ENCODE peak calls at places on chromosomes 16 and 17, in four cellular contexts. G is HepG2, Y is GM12891, W is GM12878. E is an unnamed sample.

GRCh38 chr16:76278976-76279375 is 1.8 kb downstream of the CNTNAP4 start:
- DNase-seq in G (peak), Y (no peak), W (no peak), E (no peak)

GRCh38 chr16:3879258-3879886 is 1.1 kb downstream of the CREBBP start:
- DNase-seq in G (no peak), Y (no peak), W (no peak), E (no peak)

GRCh38 chr16:3642397-3643094 is 11.9 kb upstream of the DNASE1 start:
- DNase-seq in G (no peak), Y (no peak), W (no peak), E (no peak)

GRCh38 chr17:74386397-74386796 is 19.1 kb downstream of the GPR142 start:
- DNase-seq in G (no peak), Y (no peak), W (no peak), E (no peak)

GRCh38 chr17:57580055-57580739 is 164.9 kb downstream of the CCDC182 start:
- DNase-seq in G (peak), Y (no peak), W (no peak), E (no peak)

GRCh38 chr16:83931556-83931955 is 21.5 kb upstream of the OSGIN1 start:
- DNase-seq in G (no peak), Y (no peak), W (no peak), E (no peak)

GRCh38 chr16:54503011-54503410 is 216.4 kb upstream of the IRX3 start:
- DNase-seq in G (no peak), Y (no peak), W (no peak), E (no peak)

GRCh38 chr17:56679148-56679766 is 85.8 kb downstream of the NOG start:
- DNase-seq in G (peak), Y (no peak), W (no peak), E (no peak)

GRCh38 chr17:37752482-37752881 is 7.6 kb upstream of the HNF1B start:
- DNase-seq in G (no peak), Y (no peak), W (no peak), E (no peak)

GRCh38 chr16:9139965-9140364 is 48.5 kb downstream of the HAPSTR1 start:
- DNase-seq in G (peak), Y (no peak), W (no peak), E (no peak)

GRCh38 chr17:12229315-12229714 is 208.6 kb downstream of the MAP2K4 start:
- DNase-seq in G (no peak), Y (no peak), W (no peak), E (no peak)

GRCh38 chr17:65220732-65221131 is 83.6 kb downstream of the RGS9 start:
- DNase-seq in G (no peak), Y (no peak), W (no peak), E (no peak)

GRCh38 chr16:54265558-54266213 is 20.9 kb downstream of the IRX3 start:
- DNase-seq in G (peak), Y (no peak), W (no peak), E (no peak)

GRCh38 chr16:72291121-72291520 is 119.2 kb upstream of the PMFBP1 start:
- DNase-seq in G (no peak), Y (no peak), W (no peak), E (no peak)

GRCh38 chr16:70772493-70772892 is 28.5 kb downstream of the VAC14 start:
- DNase-seq in G (no peak), Y (no peak), W (no peak), E (no peak)

GRCh38 chr17:46056800-46057304 is 57.8 kb downstream of the STH start:
- DNase-seq in G (no peak), Y (no peak), W (no peak), E (no peak)

GRCh38 chr17:73901661-73902415 is 257.6 kb upstream of the SDK2 start:
- DNase-seq in G (no peak), Y (no peak), W (no peak), E (no peak)

GRCh38 chr16:28845173-28846079 is 722 bp downstream of the TUFM start:
- DNase-seq in G (peak), Y (no peak), W (no peak), E (no peak)

GRCh38 chr17:1724869-1725641 is 551 bp downstream of the WDR81 start:
- DNase-seq in G (no peak), Y (no peak), W (no peak), E (no peak)

GRCh38 chr16:82093901-82094300 is 58.8 kb downstream of the HSD17B2 start:
- DNase-seq in G (no peak), Y (no peak), W (no peak), E (no peak)

GRCh38 chr17:11561281-11561680 is 37.0 kb upstream of the DNAH9 start:
- DNase-seq in G (no peak), Y (no peak), W (no peak), E (no peak)

GRCh38 chr16:20611350-20611902 is 35.3 kb upstream of the ACSM2B start:
- DNase-seq in G (no peak), Y (no peak), W (no peak), E (no peak)

GRCh38 chr17:81075307-81075706 is 40.4 kb downstream of the BAIAP2 start:
- DNase-seq in G (no peak), Y (no peak), W (no peak), E (no peak)

GRCh38 chr16:56477096-56477878 is 25.9 kb downstream of the OGFOD1 start:
- DNase-seq in G (peak), Y (no peak), W (no peak), E (no peak)

GRCh38 chr17:2054262-2054739 is 602 bp upstream of the HIC1 start:
- DNase-seq in G (no peak), Y (no peak), W (no peak), E (no peak)

GRCh38 chr17:40432864-40433528 is 10.3 kb upstream of the IGFBP4 start:
- DNase-seq in G (no peak), Y (no peak), W (no peak), E (no peak)

GRCh38 chr16:81996664-81997529 is 14.4 kb downstream of the SDR42E1 start:
- DNase-seq in G (peak), Y (no peak), W (no peak), E (no peak)

GRCh38 chr16:19295393-19295792 is 9.9 kb downstream of the CLEC19A start:
- DNase-seq in G (no peak), Y (no peak), W (no peak), E (no peak)

GRCh38 chr17:73827627-73828241 is 183.5 kb upstream of the SDK2 start:
- DNase-seq in G (peak), Y (no peak), W (no peak), E (no peak)

GRCh38 chr16:31458073-31458834 is 1.0 kb upstream of the ARMC5 start:
- DNase-seq in G (peak), Y (peak), W (no peak), E (no peak)

GRCh38 chr17:10737168-10737622 is 7.4 kb upstream of the TMEM220 start:
- DNase-seq in G (peak), Y (no peak), W (no peak), E (no peak)

GRCh38 chr17:78324391-78325075 is 35.3 kb downstream of the SOCS3 start:
- DNase-seq in G (no peak), Y (no peak), W (no peak), E (no peak)

GRCh38 chr17:4934173-4934979 is 2.3 kb downstream of the GP1BA start:
- DNase-seq in G (peak), Y (no peak), W (no peak), E (no peak)

GRCh38 chr17:12830692-12831363 is 41.5 kb downstream of the ARHGAP44 start:
- DNase-seq in G (no peak), Y (no peak), W (no peak), E (no peak)

GRCh38 chr16:2811703-2812471 is 5.2 kb upstream of the PRSS21 start:
- DNase-seq in G (no peak), Y (no peak), W (no peak), E (no peak)

GRCh38 chr17:77802811-77803220 is 155.7 kb upstream of the TNRC6C start:
- DNase-seq in G (no peak), Y (no peak), W (no peak), E (no peak)

GRCh38 chr17:55344514-55344997 is 77.1 kb downstream of the MMD start:
- DNase-seq in G (no peak), Y (no peak), W (no peak), E (no peak)

DNA sequence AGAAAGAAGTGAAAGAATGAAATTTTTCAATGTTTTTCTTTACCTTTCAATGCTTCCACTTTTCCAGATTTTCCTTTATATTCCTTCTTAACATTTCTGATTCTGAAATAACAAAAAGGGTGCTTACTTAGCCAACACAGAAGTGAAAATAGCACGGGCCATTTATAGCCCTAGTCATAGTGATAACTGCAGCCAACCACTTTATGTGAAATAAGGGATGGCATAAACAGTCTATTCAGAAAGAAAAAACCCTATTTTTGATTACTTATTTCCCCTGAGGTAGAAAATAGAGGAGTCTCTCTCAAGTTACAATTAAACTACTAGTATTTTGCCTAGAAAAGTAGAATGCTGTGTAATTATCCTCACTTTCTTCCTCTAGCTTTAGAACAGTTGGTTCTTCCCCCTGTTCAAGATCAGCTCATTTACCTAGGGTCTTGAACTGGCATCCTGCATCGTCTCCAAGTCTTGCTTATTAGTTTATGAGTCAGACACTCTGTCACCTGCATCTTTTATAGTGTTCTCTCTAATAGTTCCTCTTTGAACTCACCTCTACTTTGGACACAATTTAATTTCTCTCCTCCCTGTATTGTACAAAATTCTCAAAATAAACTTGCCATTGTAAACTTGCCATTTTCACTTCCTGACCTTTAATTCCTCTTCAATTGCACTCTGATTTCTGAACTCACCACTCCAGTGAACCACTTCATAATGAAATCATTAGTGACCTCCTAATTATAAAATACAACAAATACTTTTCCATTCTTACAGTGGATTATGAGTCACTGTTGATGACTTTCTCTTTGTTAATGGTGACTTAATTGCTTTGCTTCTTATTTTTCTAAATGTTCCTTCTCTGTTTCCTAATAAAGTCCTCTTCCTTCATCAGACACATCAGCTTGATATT is 23.6 kb downstream of the ABCA6 start:
- DNase-seq in G (no peak), Y (no peak), W (peak), E (no peak)
- TF ChIP-seq TAF1 in G (no peak), Y (no peak), W (peak), E (no peak)

GRCh38 chr16:85809645-85810044 is 10.2 kb downstream of the COX4I1 start:
- DNase-seq in G (no peak), Y (no peak), W (no peak), E (no peak)

GRCh38 chr16:85805442-85806045 is 6.0 kb downstream of the COX4I1 start:
- DNase-seq in G (no peak), Y (no peak), W (no peak), E (no peak)

GRCh38 chr16:85808926-85809325 is 9.4 kb downstream of the COX4I1 start:
- DNase-seq in G (no peak), Y (no peak), W (no peak), E (no peak)

GRCh38 chr16:85803570-85803969 is 4.1 kb downstream of the COX4I1 start:
- DNase-seq in G (no peak), Y (no peak), W (no peak), E (no peak)

GRCh38 chr16:85806539-85806938 is 7.0 kb downstream of the COX4I1 start:
- DNase-seq in G (no peak), Y (no peak), W (no peak), E (no peak)
- TF ChIP-seq TAF1 in G (no peak), Y (no peak), W (no peak), E (no peak)

GRCh38 chr16:74817851-74818250 is 43.2 kb upstream of the FA2H start:
- DNase-seq in G (no peak), Y (no peak), W (no peak), E (no peak)

GRCh38 chr16:74811911-74812310 is 37.3 kb upstream of the FA2H start:
- DNase-seq in G (no peak), Y (no peak), W (no peak), E (no peak)

GRCh38 chr16:74813109-74813641 is 38.6 kb upstream of the FA2H start:
- DNase-seq in G (peak), Y (peak), W (peak), E (peak)
- TF ChIP-seq TAF1 in G (peak), Y (no peak), W (no peak), E (no peak)

GRCh38 chr17:3751836-3752235 is 28.1 kb downstream of the HASPIN start:
- DNase-seq in G (no peak), Y (no peak), W (no peak), E (no peak)

GRCh38 chr17:3750926-3751325 is 27.2 kb downstream of the HASPIN start:
- DNase-seq in G (no peak), Y (no peak), W (no peak), E (no peak)

GRCh38 chr17:3754066-3754457 is 30.4 kb downstream of the HASPIN start:
- DNase-seq in G (no peak), Y (no peak), W (no peak), E (no peak)

GRCh38 chr17:3755335-3756030 is 31.8 kb downstream of the HASPIN start:
- DNase-seq in G (no peak), Y (no peak), W (no peak), E (no peak)

GRCh38 chr17:3754458-3755334 is 31.0 kb downstream of the HASPIN start:
- DNase-seq in G (no peak), Y (peak), W (no peak), E (peak)
- TF ChIP-seq TAF1 in G (no peak), Y (no peak), W (no peak), E (no peak)

DNA sequence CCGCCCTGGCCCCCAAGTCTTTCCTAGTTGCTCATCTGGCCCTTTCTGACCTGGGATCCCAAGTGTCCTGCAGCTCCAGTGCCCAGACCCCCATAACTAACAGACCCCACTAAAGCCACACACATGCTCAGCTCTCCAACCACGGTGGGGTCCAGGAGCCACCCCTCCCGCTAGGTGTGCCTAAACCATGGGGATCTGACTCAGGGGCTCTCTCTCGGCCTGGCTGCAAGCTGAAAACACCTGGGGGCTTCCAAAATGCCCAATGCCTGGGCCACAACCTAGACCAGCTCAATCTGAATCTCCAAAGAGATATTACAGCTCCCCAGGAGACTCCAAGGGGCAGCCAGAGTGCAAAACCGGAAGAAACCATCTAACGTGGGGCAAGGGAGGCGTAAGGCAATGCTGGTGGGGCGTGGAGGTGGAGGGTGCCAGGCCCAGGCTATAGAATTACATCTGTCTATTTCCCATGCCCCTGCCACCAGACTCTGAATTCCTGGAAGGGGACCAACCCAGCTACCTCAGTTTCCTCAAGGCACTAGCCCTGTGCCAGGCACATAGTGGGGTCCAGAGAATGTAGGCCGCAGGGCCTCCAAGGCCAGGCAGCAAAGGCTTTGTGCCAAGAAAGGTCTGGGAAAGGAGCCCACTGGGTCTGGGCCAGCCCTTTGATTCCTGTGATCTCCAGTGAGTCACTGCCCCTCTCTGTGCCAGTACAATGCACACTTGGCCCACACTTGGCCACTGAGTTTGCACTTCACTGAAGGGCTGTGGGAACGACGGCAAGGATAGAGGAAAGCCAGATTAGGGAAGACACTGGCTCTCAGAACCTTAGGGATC is 3.3 kb downstream of the CD2BP2 start:
- DNase-seq in G (no peak), Y (no peak), W (no peak), E (no peak)
- TF ChIP-seq TAF1 in G (no peak), Y (no peak), W (no peak), E (no peak)